ENCODE peak calls at places on chromosome 4, in seven cellular contexts. One of them, this sample, is unnamed. For H3K36me3, the result is how much of the 10 kb centered on the place peaks cover.

GRCh38 chr4:4270529-4270928 is 19.4 kb downstream of the LYAR start:
- DNase-seq in GM12878: no peak
- DNase-seq in stomach: no peak
- DNase-seq in transverse colon: no peak
- DNase-seq in GM23338: no peak
- DNase-seq in suprapubic skin: no peak
- DNase-seq in SK-N-MC: no peak
- DNase-seq in this sample: no peak

GRCh38 chr4:13920901-13921300 is 293.4 kb upstream of the BOD1L1 start:
- DNase-seq in GM12878: no peak
- DNase-seq in stomach: no peak
- DNase-seq in transverse colon: peak
- DNase-seq in GM23338: peak
- DNase-seq in suprapubic skin: no peak
- DNase-seq in SK-N-MC: no peak
- DNase-seq in this sample: peak

GRCh38 chr4:174467107-174467506 is 55.2 kb downstream of the HPGD start:
- DNase-seq in GM12878: no peak
- DNase-seq in stomach: no peak
- DNase-seq in transverse colon: no peak
- DNase-seq in GM23338: no peak
- DNase-seq in suprapubic skin: no peak
- DNase-seq in SK-N-MC: no peak
- DNase-seq in this sample: no peak

GRCh38 chr4:124135409-124135813 is 577.1 kb downstream of the ANKRD50 start:
- DNase-seq in GM12878: no peak
- DNase-seq in stomach: no peak
- DNase-seq in transverse colon: no peak
- DNase-seq in GM23338: no peak
- DNase-seq in suprapubic skin: no peak
- DNase-seq in SK-N-MC: no peak
- DNase-seq in this sample: no peak

GRCh38 chr4:129082302-129082701 is 11.0 kb downstream of the SCLT1 start:
- DNase-seq in GM12878: no peak
- DNase-seq in stomach: no peak
- DNase-seq in transverse colon: no peak
- DNase-seq in GM23338: no peak
- DNase-seq in suprapubic skin: no peak
- DNase-seq in SK-N-MC: no peak
- DNase-seq in this sample: no peak

GRCh38 chr4:186844059-186844681 is 120.5 kb upstream of the FAT1 start:
- DNase-seq in GM12878: no peak
- DNase-seq in stomach: no peak
- DNase-seq in transverse colon: no peak
- DNase-seq in GM23338: no peak
- DNase-seq in suprapubic skin: no peak
- DNase-seq in SK-N-MC: no peak
- DNase-seq in this sample: no peak

GRCh38 chr4:179097741-179098140 is 1655.5 kb upstream of the AGA start:
- DNase-seq in GM12878: no peak
- DNase-seq in stomach: no peak
- DNase-seq in transverse colon: no peak
- DNase-seq in GM23338: peak
- DNase-seq in suprapubic skin: no peak
- DNase-seq in SK-N-MC: peak
- DNase-seq in this sample: no peak

GRCh38 chr4:90142091-90142490 is 14.9 kb downstream of the CCSER1 start:
- DNase-seq in GM12878: no peak
- DNase-seq in stomach: no peak
- DNase-seq in transverse colon: no peak
- DNase-seq in GM23338: no peak
- DNase-seq in suprapubic skin: no peak
- DNase-seq in SK-N-MC: no peak
- DNase-seq in this sample: no peak

GRCh38 chr4:92047209-92047877 is 256.4 kb upstream of the GRID2 start:
- DNase-seq in GM12878: no peak
- DNase-seq in stomach: no peak
- DNase-seq in transverse colon: no peak
- DNase-seq in GM23338: peak
- DNase-seq in suprapubic skin: no peak
- DNase-seq in SK-N-MC: no peak
- DNase-seq in this sample: no peak

GRCh38 chr4:101279377-101279871 is 67.9 kb downstream of the PPP3CA start:
- DNase-seq in GM12878: no peak
- DNase-seq in stomach: no peak
- DNase-seq in transverse colon: no peak
- DNase-seq in GM23338: no peak
- DNase-seq in suprapubic skin: no peak
- DNase-seq in SK-N-MC: peak
- DNase-seq in this sample: no peak

GRCh38 chr4:38800956-38801450 is 3.6 kb downstream of the TLR1 start:
- DNase-seq in GM12878: no peak
- DNase-seq in stomach: no peak
- DNase-seq in transverse colon: no peak
- DNase-seq in GM23338: no peak
- DNase-seq in suprapubic skin: no peak
- DNase-seq in SK-N-MC: no peak
- DNase-seq in this sample: no peak

GRCh38 chr4:38804654-38805295 is at the start of gene TLR1:
- DNase-seq in GM12878: peak
- DNase-seq in stomach: no peak
- DNase-seq in transverse colon: no peak
- DNase-seq in GM23338: peak
- DNase-seq in suprapubic skin: no peak
- DNase-seq in SK-N-MC: peak
- DNase-seq in this sample: no peak

GRCh38 chr4:38802561-38803355 is 1.8 kb downstream of the TLR1 start:
- DNase-seq in GM12878: no peak
- DNase-seq in stomach: no peak
- DNase-seq in transverse colon: no peak
- DNase-seq in GM23338: peak
- DNase-seq in suprapubic skin: no peak
- DNase-seq in SK-N-MC: no peak
- DNase-seq in this sample: no peak

GRCh38 chr4:38805530-38806145 is 1.0 kb upstream of the TLR1 start:
- DNase-seq in GM12878: peak
- DNase-seq in stomach: no peak
- DNase-seq in transverse colon: peak
- DNase-seq in GM23338: no peak
- DNase-seq in suprapubic skin: no peak
- DNase-seq in SK-N-MC: no peak
- DNase-seq in this sample: no peak

DNA sequence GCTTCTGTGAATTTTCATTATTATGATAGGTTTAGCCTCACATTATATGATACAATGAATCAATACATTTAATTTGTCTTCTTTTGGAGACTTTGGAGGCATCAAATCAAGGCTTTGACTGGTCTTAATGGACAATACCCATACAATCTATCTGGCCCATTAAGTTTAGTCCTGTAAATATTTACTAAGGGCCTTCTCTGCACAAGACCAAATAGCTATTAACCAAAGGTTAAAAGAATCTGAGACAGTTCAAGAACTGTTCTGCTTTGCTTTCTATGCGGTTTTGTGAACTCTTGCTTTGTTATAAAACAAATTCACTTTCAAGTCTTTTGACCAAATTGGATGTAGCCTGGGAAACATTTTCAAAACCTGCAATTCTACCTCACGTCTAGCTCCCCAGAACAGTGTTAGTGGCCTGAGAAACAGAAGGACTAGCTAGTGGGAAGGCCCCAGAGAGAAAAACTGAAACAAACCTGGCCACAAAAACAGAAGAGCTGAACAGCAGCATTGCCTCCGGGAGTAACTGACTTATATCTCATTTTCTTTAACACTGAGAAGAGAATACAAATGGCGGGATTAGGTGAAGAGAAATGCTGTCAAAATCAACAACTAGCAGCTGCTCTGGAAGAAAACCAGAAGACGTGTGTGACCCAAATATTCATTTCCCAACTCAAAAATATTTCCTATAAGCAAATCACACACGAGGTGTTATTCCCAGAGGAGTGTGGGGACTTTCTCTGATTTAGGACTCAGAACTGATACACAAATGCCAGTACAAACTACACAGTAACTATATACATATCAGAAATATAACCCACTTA is 548 bp downstream of the TLR1 start:
- DNase-seq in GM12878: peak
- DNase-seq in stomach: no peak
- DNase-seq in transverse colon: no peak
- DNase-seq in GM23338: no peak
- DNase-seq in suprapubic skin: no peak
- DNase-seq in SK-N-MC: no peak
- DNase-seq in this sample: no peak
- TF ChIP-seq POLR2AphosphoS5 in GM12878: peak
- TF ChIP-seq POLR2AphosphoS5 in stomach: no peak
- TF ChIP-seq POLR2AphosphoS5 in transverse colon: no peak
- TF ChIP-seq POLR2AphosphoS5 in GM23338: no peak
- TF ChIP-seq POLR2AphosphoS5 in suprapubic skin: no peak
- TF ChIP-seq POLR2AphosphoS5 in SK-N-MC: no peak
- TF ChIP-seq POLR2AphosphoS5 in this sample: no peak

GRCh38 chr4:183241771-183242170 is 78.3 kb downstream of the CLDN22 start:
- DNase-seq in GM12878: no peak
- DNase-seq in stomach: no peak
- DNase-seq in transverse colon: no peak
- DNase-seq in GM23338: peak
- DNase-seq in suprapubic skin: no peak
- DNase-seq in SK-N-MC: no peak
- DNase-seq in this sample: no peak

GRCh38 chr4:183241322-183241640 is 78.8 kb downstream of the CLDN22 start:
- DNase-seq in GM12878: no peak
- DNase-seq in stomach: no peak
- DNase-seq in transverse colon: no peak
- DNase-seq in GM23338: no peak
- DNase-seq in suprapubic skin: no peak
- DNase-seq in SK-N-MC: no peak
- DNase-seq in this sample: no peak

GRCh38 chr4:183240581-183241321 is 79.3 kb downstream of the CLDN22 start:
- DNase-seq in GM12878: no peak
- DNase-seq in stomach: no peak
- DNase-seq in transverse colon: no peak
- DNase-seq in GM23338: peak
- DNase-seq in suprapubic skin: no peak
- DNase-seq in SK-N-MC: no peak
- DNase-seq in this sample: no peak

GRCh38 chr4:183242291-183242690 is 77.8 kb downstream of the CLDN22 start:
- DNase-seq in GM12878: no peak
- DNase-seq in stomach: no peak
- DNase-seq in transverse colon: no peak
- DNase-seq in GM23338: no peak
- DNase-seq in suprapubic skin: no peak
- DNase-seq in SK-N-MC: no peak
- DNase-seq in this sample: no peak

DNA sequence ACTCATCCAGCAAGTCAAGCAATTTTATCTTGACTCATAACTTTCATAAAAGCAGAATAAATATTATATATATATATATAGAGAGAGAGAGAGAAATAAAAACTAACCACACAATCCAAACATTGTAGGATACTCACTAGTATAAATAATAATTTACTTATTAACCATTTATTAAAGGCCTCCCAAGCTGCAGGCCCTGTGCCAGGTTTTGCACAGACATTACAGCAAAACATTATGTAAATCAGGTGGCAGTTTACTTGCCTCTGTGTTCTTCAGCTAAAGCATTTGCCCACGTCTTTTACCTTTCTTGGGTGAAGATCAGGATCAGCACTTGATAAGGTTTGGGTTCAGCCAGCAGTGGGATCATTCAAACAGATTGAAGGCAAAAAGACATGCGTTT is 75.6 kb downstream of the CLDN22 start:
- DNase-seq in GM12878: no peak
- DNase-seq in stomach: no peak
- DNase-seq in transverse colon: no peak
- DNase-seq in GM23338: no peak
- DNase-seq in suprapubic skin: no peak
- DNase-seq in SK-N-MC: no peak
- DNase-seq in this sample: no peak
- H3K36me3 ChIP-seq in GM12878: under half
- H3K36me3 ChIP-seq in stomach: under half
- H3K36me3 ChIP-seq in transverse colon: under half
- H3K36me3 ChIP-seq in GM23338: under half
- H3K36me3 ChIP-seq in suprapubic skin: under half
- H3K36me3 ChIP-seq in SK-N-MC: under half
- H3K36me3 ChIP-seq in this sample: under half

DNA sequence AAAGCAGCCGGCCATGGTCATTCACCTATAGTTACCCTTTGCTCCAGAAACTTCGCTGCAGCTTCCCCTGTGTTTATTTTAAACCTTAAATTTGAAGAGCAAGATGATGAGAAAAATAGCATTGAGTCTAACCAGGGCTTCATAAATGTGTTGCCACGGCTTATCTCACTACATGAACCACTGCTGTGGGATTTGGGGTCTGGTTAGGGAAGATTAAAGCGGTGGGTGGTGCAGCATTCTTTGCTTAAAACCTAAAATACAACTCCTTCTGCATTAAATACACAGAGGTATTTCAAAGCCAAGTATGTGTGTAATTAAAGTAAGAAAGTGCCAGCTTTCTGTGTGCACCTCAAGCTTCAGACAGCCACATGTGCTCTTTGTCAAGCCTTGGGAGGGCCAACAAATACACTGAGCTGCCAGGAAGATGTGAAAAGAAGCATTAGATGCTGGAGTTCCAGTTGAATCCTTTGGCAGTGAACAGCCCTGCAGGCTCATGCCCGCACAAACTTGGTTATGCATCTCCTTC is 128.0 kb downstream of the CPE start:
- DNase-seq in GM12878: no peak
- DNase-seq in stomach: no peak
- DNase-seq in transverse colon: no peak
- DNase-seq in GM23338: no peak
- DNase-seq in suprapubic skin: no peak
- DNase-seq in SK-N-MC: no peak
- DNase-seq in this sample: no peak
- H3K27ac ChIP-seq in GM12878: no peak
- H3K27ac ChIP-seq in stomach: no peak
- H3K27ac ChIP-seq in transverse colon: no peak
- H3K27ac ChIP-seq in GM23338: no peak
- H3K27ac ChIP-seq in suprapubic skin: peak
- H3K27ac ChIP-seq in SK-N-MC: no peak
- H3K27ac ChIP-seq in this sample: peak

GRCh38 chr4:6937748-6938147 is 28.1 kb downstream of the TBC1D14 start:
- DNase-seq in GM12878: no peak
- DNase-seq in stomach: no peak
- DNase-seq in transverse colon: no peak
- DNase-seq in GM23338: no peak
- DNase-seq in suprapubic skin: no peak
- DNase-seq in SK-N-MC: no peak
- DNase-seq in this sample: no peak

GRCh38 chr4:6937201-6937600 is 27.6 kb downstream of the TBC1D14 start:
- DNase-seq in GM12878: no peak
- DNase-seq in stomach: no peak
- DNase-seq in transverse colon: no peak
- DNase-seq in GM23338: no peak
- DNase-seq in suprapubic skin: no peak
- DNase-seq in SK-N-MC: no peak
- DNase-seq in this sample: no peak

GRCh38 chr4:6938758-6939201 is 29.2 kb downstream of the TBC1D14 start:
- DNase-seq in GM12878: no peak
- DNase-seq in stomach: no peak
- DNase-seq in transverse colon: no peak
- DNase-seq in GM23338: no peak
- DNase-seq in suprapubic skin: no peak
- DNase-seq in SK-N-MC: no peak
- DNase-seq in this sample: no peak

GRCh38 chr4:6939761-6940743 is 30.4 kb downstream of the TBC1D14 start:
- DNase-seq in GM12878: no peak
- DNase-seq in stomach: no peak
- DNase-seq in transverse colon: no peak
- DNase-seq in GM23338: no peak
- DNase-seq in suprapubic skin: no peak
- DNase-seq in SK-N-MC: no peak
- DNase-seq in this sample: no peak

GRCh38 chr4:6938237-6938636 is 28.6 kb downstream of the TBC1D14 start:
- DNase-seq in GM12878: no peak
- DNase-seq in stomach: no peak
- DNase-seq in transverse colon: no peak
- DNase-seq in GM23338: no peak
- DNase-seq in suprapubic skin: no peak
- DNase-seq in SK-N-MC: no peak
- DNase-seq in this sample: no peak
- TF ChIP-seq POLR2AphosphoS5 in GM12878: no peak
- TF ChIP-seq POLR2AphosphoS5 in stomach: peak
- TF ChIP-seq POLR2AphosphoS5 in transverse colon: no peak
- TF ChIP-seq POLR2AphosphoS5 in GM23338: no peak
- TF ChIP-seq POLR2AphosphoS5 in suprapubic skin: no peak
- TF ChIP-seq POLR2AphosphoS5 in SK-N-MC: no peak
- TF ChIP-seq POLR2AphosphoS5 in this sample: peak

This sample was measured in esophagus muscularis mucosa.